ENCODE peak calls at places on chromosomes 6 and 20, in six cellular contexts. Q is transverse colon, W is suprapubic skin, F is stomach, C is upper lobe of left lung, K is K562. P is an unnamed sample.

GRCh38 chr6:31896856-31897611 is 464 bp downstream of the EHMT2 start:
- DNase-seq in K (peak), Q (no peak), C (no peak), F (no peak), W (no peak), P (no peak)

GRCh38 chr20:31542201-31542842 is 28.1 kb downstream of the HM13 start:
- DNase-seq in C (no peak), F (no peak), K (no peak), Q (no peak), W (no peak), P (no peak)

GRCh38 chr6:158439255-158439654 is 120.6 kb upstream of the TMEM181 start:
- DNase-seq in Q (no peak), F (no peak), K (no peak), C (no peak), W (no peak), P (no peak)

GRCh38 chr6:26172496-26172958 is 85.3 kb downstream of the HFE start:
- DNase-seq in K (no peak), C (no peak), W (no peak), F (no peak), Q (peak), P (no peak)

GRCh38 chr6:113182370-113183141 is 674.6 kb upstream of the MARCKS start:
- DNase-seq in F (no peak), Q (no peak), C (no peak), K (no peak), W (no peak), P (no peak)

GRCh38 chr6:84410377-84410776 is 182.9 kb upstream of the CEP162 start:
- DNase-seq in W (no peak), Q (no peak), C (no peak), K (no peak), F (no peak), P (no peak)

GRCh38 chr6:2916354-2916925 is 13.3 kb upstream of the SERPINB9 start:
- DNase-seq in C (no peak), F (peak), Q (no peak), W (no peak), K (no peak), P (no peak)

GRCh38 chr6:142300302-142300701 is 1.5 kb upstream of the ADGRG6 start:
- DNase-seq in W (no peak), Q (no peak), K (no peak), F (no peak), C (no peak), P (no peak)

GRCh38 chr20:11861479-11861878 is 56.2 kb upstream of the BTBD3 start:
- DNase-seq in Q (no peak), K (no peak), W (no peak), F (no peak), C (no peak), P (no peak)

GRCh38 chr6:15032015-15032414 is 213.9 kb upstream of the JARID2 start:
- DNase-seq in C (no peak), W (no peak), K (no peak), F (no peak), Q (no peak), P (no peak)

GRCh38 chr6:136550330-136551071 is at the start of gene MAP7:
- DNase-seq in W (peak), F (peak), K (peak), C (peak), Q (peak), P (no peak)

GRCh38 chr20:10414982-10415650 is 18.9 kb downstream of the MKKS start:
- DNase-seq in C (no peak), K (peak), Q (no peak), W (no peak), F (no peak), P (no peak)

GRCh38 chr6:157229219-157229607 is 94.1 kb downstream of the TMEM242 start:
- DNase-seq in Q (no peak), C (no peak), K (no peak), F (no peak), W (peak), P (no peak)

GRCh38 chr6:127518710-127519468 is at the start of gene MTCL3:
- DNase-seq in C (peak), Q (no peak), F (no peak), W (no peak), K (no peak), P (no peak)

GRCh38 chr6:37382954-37383353 is 29.2 kb downstream of the RNF8 start:
- DNase-seq in F (no peak), K (no peak), Q (no peak), W (no peak), C (no peak), P (no peak)

GRCh38 chr6:3402310-3403243 is 54.3 kb downstream of the SLC22A23 start:
- DNase-seq in F (no peak), C (no peak), K (no peak), Q (peak), W (no peak), P (no peak)

GRCh38 chr6:158316022-158316421 is 3.8 kb downstream of the TULP4 start:
- DNase-seq in W (no peak), C (no peak), F (no peak), Q (no peak), K (no peak), P (no peak)

GRCh38 chr6:105601541-105602174 is 198.8 kb upstream of the PREP start:
- DNase-seq in W (peak), Q (peak), K (no peak), C (no peak), F (peak), P (peak)

GRCh38 chr6:91664327-91664959 is 1077.6 kb upstream of the MAP3K7 start:
- DNase-seq in W (no peak), Q (no peak), C (no peak), F (no peak), K (no peak), P (no peak)

GRCh38 chr6:166282394-166283032 is 25.7 kb downstream of the PRR18 start:
- DNase-seq in W (no peak), K (no peak), Q (no peak), C (no peak), F (peak), P (no peak)

GRCh38 chr6:17851720-17852161 is 135.7 kb downstream of the KIF13A start:
- DNase-seq in Q (no peak), C (no peak), K (no peak), F (no peak), W (no peak), P (no peak)

GRCh38 chr6:147156799-147157382 is 47.3 kb upstream of the STXBP5 start:
- DNase-seq in C (no peak), F (no peak), K (peak), Q (no peak), W (no peak), P (no peak)

GRCh38 chr6:82589509-82590206 is 226.0 kb downstream of the TPBG start:
- DNase-seq in C (no peak), W (no peak), K (no peak), F (no peak), Q (no peak), P (no peak)

GRCh38 chr6:140846518-140847277 is 1286.0 kb upstream of the GJE1 start:
- DNase-seq in F (no peak), W (no peak), Q (no peak), C (no peak), K (no peak), P (no peak)

GRCh38 chr6:6546318-6547110 is 42.0 kb upstream of the LY86 start:
- DNase-seq in F (peak), K (no peak), C (peak), Q (peak), W (no peak), P (peak)

GRCh38 chr6:123953920-123954319 is 150.3 kb downstream of the NKAIN2 start:
- DNase-seq in Q (no peak), F (no peak), C (no peak), K (no peak), W (no peak), P (no peak)

GRCh38 chr6:41370488-41371111 is 35.2 kb downstream of the NCR2 start:
- DNase-seq in K (no peak), W (no peak), F (no peak), Q (no peak), C (no peak), P (no peak)

GRCh38 chr20:18090044-18090443 is 32.3 kb upstream of the OVOL2 start:
- DNase-seq in C (no peak), W (no peak), Q (no peak), F (no peak), K (no peak), P (no peak)

GRCh38 chr6:144416773-144417172 is 131.6 kb downstream of the UTRN start:
- DNase-seq in W (no peak), Q (no peak), F (no peak), K (no peak), C (no peak), P (no peak)
- H3K27ac ChIP-seq in W (no peak), Q (no peak), F (no peak), K (no peak), C (no peak), P (peak)

DNA sequence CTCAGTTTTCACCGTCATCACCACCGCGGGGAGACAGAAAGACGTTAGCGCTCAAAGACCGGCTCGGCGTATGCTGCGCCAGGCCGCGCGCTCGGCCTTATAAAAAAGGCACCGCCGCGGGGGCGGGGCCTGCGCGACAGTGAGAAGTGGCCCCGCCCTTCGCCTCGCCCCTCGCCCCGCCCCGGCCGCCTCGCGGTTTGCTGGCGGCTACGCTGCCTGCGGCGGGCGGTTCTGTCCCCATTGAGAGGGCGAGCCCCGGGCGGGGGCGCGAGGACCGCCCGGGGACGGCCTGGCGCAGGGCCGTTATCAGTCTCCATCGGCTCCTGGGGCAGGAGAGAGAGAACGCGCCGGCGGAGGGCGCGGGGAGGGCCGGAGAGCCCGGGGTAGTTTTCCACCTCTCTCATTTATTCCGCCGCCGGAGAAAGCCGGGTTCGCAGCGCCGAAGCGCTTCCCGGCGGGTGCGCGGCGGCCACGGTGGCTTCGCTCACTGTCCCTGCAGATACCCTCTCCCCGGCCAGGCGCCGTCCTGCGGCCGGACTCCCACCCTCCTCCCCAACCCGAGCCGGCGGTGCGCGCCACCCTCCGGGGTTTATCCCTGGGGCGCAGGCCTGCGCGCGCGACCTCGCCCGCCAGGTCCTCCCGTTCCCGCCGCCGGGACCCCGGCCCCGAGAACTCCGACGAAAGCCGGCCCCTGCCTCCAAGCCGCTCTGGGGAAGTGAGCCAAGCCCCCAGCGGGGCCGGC is 122.5 kb upstream of the SLC2A12 start:
- DNase-seq in Q (peak), W (peak), C (peak), K (peak), F (peak), P (peak)
- TF ChIP-seq POLR2A in Q (peak), W (peak), C (peak), K (peak), F (peak), P (peak)

GRCh38 chr6:28264834-28265401 is 2.0 kb upstream of the ZSCAN26 start:
- DNase-seq in W (no peak), Q (no peak), F (no peak), C (no peak), K (peak), P (no peak)

GRCh38 chr6:28266563-28266961 is 381 bp upstream of the ZSCAN26 start:
- DNase-seq in W (no peak), F (no peak), Q (no peak), C (no peak), K (no peak), P (no peak)

GRCh38 chr6:28267695-28268059 is 734 bp downstream of the ZSCAN26 start:
- DNase-seq in F (no peak), W (no peak), C (no peak), K (no peak), Q (no peak), P (no peak)

GRCh38 chr6:28269492-28269891 is 2.5 kb downstream of the ZSCAN26 start:
- DNase-seq in C (no peak), F (no peak), K (peak), Q (no peak), W (no peak), P (no peak)

DNA sequence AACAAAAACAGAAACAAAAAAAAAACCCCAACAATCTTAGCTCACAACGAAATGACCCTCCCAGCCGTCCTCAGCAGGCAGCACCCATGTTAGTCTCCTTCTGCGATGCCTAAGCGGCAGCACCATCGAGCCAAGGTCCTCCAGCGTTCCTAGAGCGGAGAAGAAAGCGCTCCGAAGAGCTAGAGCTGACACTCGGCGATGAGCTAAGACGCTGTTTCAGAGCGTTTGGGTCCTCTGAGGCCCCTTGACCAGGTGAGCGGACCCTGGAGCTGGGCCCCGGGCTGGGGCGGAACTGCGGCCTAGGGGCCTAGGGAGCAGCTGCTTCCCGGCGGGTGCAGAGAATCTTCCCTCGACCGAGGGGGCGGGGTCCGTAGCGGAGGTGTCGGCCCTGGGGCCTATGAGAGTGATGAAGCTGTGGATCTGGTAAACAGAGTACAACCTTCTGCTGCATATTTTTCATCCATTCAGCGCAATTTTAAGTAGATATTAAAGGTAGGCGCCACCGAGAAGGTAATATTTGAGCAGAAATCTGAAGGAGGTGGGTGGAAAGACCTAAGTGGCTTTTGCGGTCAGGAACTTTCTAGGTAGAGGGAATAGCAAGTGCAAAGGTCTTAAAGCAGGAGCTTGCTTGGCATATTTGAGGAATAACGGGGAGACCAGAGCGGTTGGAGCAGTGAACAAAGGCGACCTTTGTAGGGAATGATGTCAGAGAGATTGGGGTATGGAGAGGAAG is at the start of gene ZSCAN26:
- DNase-seq in C (peak), W (peak), F (peak), Q (peak), K (peak), P (peak)
- TF ChIP-seq EP300 in C (no peak), W (no peak), F (no peak), Q (no peak), K (no peak), P (peak)

DNA sequence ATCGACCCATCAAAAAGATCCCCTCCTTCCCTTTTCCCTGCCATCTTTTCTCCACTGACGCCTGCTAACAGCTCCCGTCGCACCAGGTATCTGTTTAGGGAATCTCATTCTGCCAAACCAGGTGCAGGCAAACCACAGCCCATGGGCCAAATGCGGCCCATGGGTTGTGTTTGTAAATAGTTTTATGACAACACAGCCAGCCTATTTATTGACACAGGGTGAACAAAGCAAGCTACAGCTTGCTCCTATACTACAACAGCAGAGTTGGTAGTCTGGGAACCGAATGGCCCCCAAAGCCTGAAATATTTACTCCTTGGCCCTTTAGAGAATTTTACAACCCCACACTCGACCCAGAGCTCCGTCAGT is 16.4 kb downstream of the NFATC2 start:
- DNase-seq in F (no peak), W (no peak), Q (no peak), C (no peak), K (no peak), P (no peak)
- H3K27ac ChIP-seq in F (peak), W (no peak), Q (peak), C (no peak), K (peak), P (no peak)

P was measured in tibial nerve.